ENCODE peak calls at places on chromosome 19, in five cellular contexts. One of them, this sample, is unnamed.

GRCh38 chr19:38650911-38651584 is 3.6 kb downstream of the ACTN4 start:
- DNase-seq in cardiac fibroblast: peak
- DNase-seq in right atrium auricular region: peak
- DNase-seq in cardiac muscle cell: no peak
- DNase-seq in lower lobe of right lung: no peak
- DNase-seq in this sample: no peak

GRCh38 chr19:57648336-57649003 is 15.5 kb downstream of the ZNF211 start:
- DNase-seq in cardiac fibroblast: no peak
- DNase-seq in lower lobe of right lung: no peak
- DNase-seq in right atrium auricular region: no peak
- DNase-seq in cardiac muscle cell: no peak
- DNase-seq in this sample: no peak

GRCh38 chr19:5687360-5688198 is 2.5 kb upstream of the RPL36 start:
- DNase-seq in cardiac muscle cell: no peak
- DNase-seq in cardiac fibroblast: no peak
- DNase-seq in right atrium auricular region: no peak
- DNase-seq in lower lobe of right lung: peak
- DNase-seq in this sample: no peak

GRCh38 chr19:38013913-38014575 is 107.0 kb downstream of the SIPA1L3 start:
- DNase-seq in lower lobe of right lung: no peak
- DNase-seq in cardiac muscle cell: no peak
- DNase-seq in right atrium auricular region: no peak
- DNase-seq in cardiac fibroblast: no peak
- DNase-seq in this sample: no peak

GRCh38 chr19:38949580-38950367 is 19.0 kb downstream of the MRPS12 start:
- DNase-seq in cardiac fibroblast: peak
- DNase-seq in right atrium auricular region: peak
- DNase-seq in cardiac muscle cell: peak
- DNase-seq in lower lobe of right lung: peak
- DNase-seq in this sample: peak

GRCh38 chr19:39199025-39199424 is 2.3 kb downstream of the NCCRP1 start:
- DNase-seq in lower lobe of right lung: no peak
- DNase-seq in cardiac muscle cell: peak
- DNase-seq in right atrium auricular region: no peak
- DNase-seq in cardiac fibroblast: peak
- DNase-seq in this sample: no peak

GRCh38 chr19:40774916-40775631 is at the start of gene MIA:
- DNase-seq in lower lobe of right lung: no peak
- DNase-seq in cardiac fibroblast: no peak
- DNase-seq in cardiac muscle cell: no peak
- DNase-seq in right atrium auricular region: no peak
- DNase-seq in this sample: no peak

GRCh38 chr19:48190288-48191284 is 20.1 kb downstream of the ZSWIM9 start:
- DNase-seq in lower lobe of right lung: no peak
- DNase-seq in cardiac fibroblast: peak
- DNase-seq in right atrium auricular region: no peak
- DNase-seq in cardiac muscle cell: peak
- DNase-seq in this sample: peak

GRCh38 chr19:11196406-11197287 is 698 bp downstream of the KANK2 start:
- DNase-seq in cardiac fibroblast: peak
- DNase-seq in cardiac muscle cell: peak
- DNase-seq in right atrium auricular region: no peak
- DNase-seq in lower lobe of right lung: no peak
- DNase-seq in this sample: no peak

GRCh38 chr19:6271721-6272410 is 7.9 kb downstream of the MLLT1 start:
- DNase-seq in cardiac fibroblast: peak
- DNase-seq in right atrium auricular region: peak
- DNase-seq in lower lobe of right lung: peak
- DNase-seq in cardiac muscle cell: peak
- DNase-seq in this sample: peak

GRCh38 chr19:58380736-58381459 is at the start of gene ZNF837:
- DNase-seq in right atrium auricular region: peak
- DNase-seq in cardiac fibroblast: peak
- DNase-seq in cardiac muscle cell: peak
- DNase-seq in lower lobe of right lung: peak
- DNase-seq in this sample: peak

GRCh38 chr19:54481326-54481930 is 8.3 kb upstream of the CDC42EP5 start:
- DNase-seq in right atrium auricular region: no peak
- DNase-seq in cardiac fibroblast: peak
- DNase-seq in cardiac muscle cell: peak
- DNase-seq in lower lobe of right lung: no peak
- DNase-seq in this sample: no peak

GRCh38 chr19:19532806-19533701 is 4.3 kb downstream of the YJEFN3 start:
- DNase-seq in right atrium auricular region: no peak
- DNase-seq in lower lobe of right lung: no peak
- DNase-seq in cardiac fibroblast: no peak
- DNase-seq in cardiac muscle cell: no peak
- DNase-seq in this sample: no peak

GRCh38 chr19:35249146-35249847 is 495 bp downstream of the LSR start:
- DNase-seq in lower lobe of right lung: no peak
- DNase-seq in cardiac fibroblast: no peak
- DNase-seq in cardiac muscle cell: no peak
- DNase-seq in right atrium auricular region: peak
- DNase-seq in this sample: peak

GRCh38 chr19:53883231-53883661 is 1.2 kb downstream of the PRKCG start:
- DNase-seq in cardiac fibroblast: no peak
- DNase-seq in lower lobe of right lung: no peak
- DNase-seq in cardiac muscle cell: no peak
- DNase-seq in right atrium auricular region: no peak
- DNase-seq in this sample: no peak

GRCh38 chr19:38713227-38713649 is 31.0 kb downstream of the CAPN12 start:
- DNase-seq in cardiac fibroblast: no peak
- DNase-seq in cardiac muscle cell: no peak
- DNase-seq in right atrium auricular region: peak
- DNase-seq in lower lobe of right lung: no peak
- DNase-seq in this sample: no peak

GRCh38 chr19:32448026-32448425 is 42.5 kb downstream of the DPY19L3 start:
- DNase-seq in right atrium auricular region: no peak
- DNase-seq in lower lobe of right lung: no peak
- DNase-seq in cardiac muscle cell: no peak
- DNase-seq in cardiac fibroblast: no peak
- DNase-seq in this sample: no peak

GRCh38 chr19:29623726-29624488 is 17.8 kb downstream of the POP4 start:
- DNase-seq in lower lobe of right lung: peak
- DNase-seq in cardiac fibroblast: no peak
- DNase-seq in right atrium auricular region: no peak
- DNase-seq in cardiac muscle cell: no peak
- DNase-seq in this sample: no peak

GRCh38 chr19:40611096-40611495 is 9.9 kb downstream of the LTBP4 start:
- DNase-seq in cardiac fibroblast: no peak
- DNase-seq in right atrium auricular region: no peak
- DNase-seq in lower lobe of right lung: peak
- DNase-seq in cardiac muscle cell: no peak
- DNase-seq in this sample: no peak

GRCh38 chr19:49111218-49111998 is 2.8 kb upstream of the LIN7B start:
- DNase-seq in cardiac muscle cell: no peak
- DNase-seq in cardiac fibroblast: no peak
- DNase-seq in right atrium auricular region: no peak
- DNase-seq in lower lobe of right lung: no peak
- DNase-seq in this sample: no peak

GRCh38 chr19:48830965-48831364 is 5.3 kb downstream of the HSD17B14 start:
- DNase-seq in lower lobe of right lung: no peak
- DNase-seq in cardiac muscle cell: no peak
- DNase-seq in right atrium auricular region: no peak
- DNase-seq in cardiac fibroblast: no peak
- DNase-seq in this sample: no peak

GRCh38 chr19:56838930-56839664 is 1.4 kb downstream of the PEG3 start:
- DNase-seq in lower lobe of right lung: peak
- DNase-seq in cardiac fibroblast: peak
- DNase-seq in cardiac muscle cell: no peak
- DNase-seq in right atrium auricular region: peak
- DNase-seq in this sample: peak

GRCh38 chr19:3575949-3576673 is 3.4 kb downstream of the HMG20B start:
- DNase-seq in cardiac muscle cell: no peak
- DNase-seq in lower lobe of right lung: no peak
- DNase-seq in right atrium auricular region: no peak
- DNase-seq in cardiac fibroblast: no peak
- DNase-seq in this sample: no peak

GRCh38 chr19:3576696-3577443 is 4.1 kb downstream of the HMG20B start:
- DNase-seq in cardiac fibroblast: peak
- DNase-seq in right atrium auricular region: no peak
- DNase-seq in cardiac muscle cell: peak
- DNase-seq in lower lobe of right lung: no peak
- DNase-seq in this sample: no peak

GRCh38 chr19:3578390-3578789 is 5.6 kb downstream of the HMG20B start:
- DNase-seq in right atrium auricular region: no peak
- DNase-seq in cardiac fibroblast: no peak
- DNase-seq in cardiac muscle cell: no peak
- DNase-seq in lower lobe of right lung: no peak
- DNase-seq in this sample: no peak

GRCh38 chr19:3577741-3578344 is 5.1 kb downstream of the HMG20B start:
- DNase-seq in right atrium auricular region: no peak
- DNase-seq in lower lobe of right lung: no peak
- DNase-seq in cardiac muscle cell: no peak
- DNase-seq in cardiac fibroblast: no peak
- DNase-seq in this sample: no peak

GRCh38 chr19:3580156-3580955 is 4.9 kb upstream of the GIPC3 start:
- DNase-seq in right atrium auricular region: peak
- DNase-seq in lower lobe of right lung: no peak
- DNase-seq in cardiac fibroblast: peak
- DNase-seq in cardiac muscle cell: no peak
- DNase-seq in this sample: no peak
- TF ChIP-seq CTCF in right atrium auricular region: no peak
- TF ChIP-seq CTCF in lower lobe of right lung: no peak
- TF ChIP-seq CTCF in cardiac fibroblast: no peak
- TF ChIP-seq CTCF in cardiac muscle cell: no peak
- TF ChIP-seq CTCF in this sample: no peak

GRCh38 chr19:43662487-43662886 is 7.5 kb downstream of the PLAUR start:
- DNase-seq in cardiac fibroblast: peak
- DNase-seq in lower lobe of right lung: no peak
- DNase-seq in cardiac muscle cell: peak
- DNase-seq in right atrium auricular region: no peak
- DNase-seq in this sample: no peak
- TF ChIP-seq CTCF in cardiac fibroblast: peak
- TF ChIP-seq CTCF in lower lobe of right lung: peak
- TF ChIP-seq CTCF in cardiac muscle cell: peak
- TF ChIP-seq CTCF in right atrium auricular region: no peak
- TF ChIP-seq CTCF in this sample: no peak

DNA sequence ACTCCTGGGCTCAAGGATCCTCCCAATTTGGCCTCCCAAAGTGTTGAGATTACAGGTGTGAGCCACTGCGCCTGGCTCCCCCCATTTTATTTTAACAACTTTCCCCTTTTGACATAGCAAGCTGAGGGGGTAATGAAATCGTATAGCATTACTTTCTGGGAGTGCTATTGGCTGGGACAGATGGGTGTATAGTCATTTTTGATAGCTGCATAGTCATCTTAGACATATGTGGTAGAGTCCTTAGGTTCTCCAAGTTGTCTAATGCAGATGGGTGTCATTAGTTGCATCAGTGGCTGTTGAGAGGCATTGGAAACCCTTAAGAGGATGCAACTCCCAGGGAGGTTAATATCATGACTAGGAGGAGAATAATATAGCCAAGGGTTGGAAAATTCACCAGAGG is 28.6 kb upstream of the PNMA8B start:
- DNase-seq in cardiac fibroblast: no peak
- DNase-seq in right atrium auricular region: no peak
- DNase-seq in lower lobe of right lung: no peak
- DNase-seq in cardiac muscle cell: no peak
- DNase-seq in this sample: no peak
- TF ChIP-seq CTCF in cardiac fibroblast: no peak
- TF ChIP-seq CTCF in right atrium auricular region: no peak
- TF ChIP-seq CTCF in lower lobe of right lung: no peak
- TF ChIP-seq CTCF in cardiac muscle cell: no peak
- TF ChIP-seq CTCF in this sample: no peak

GRCh38 chr19:44499962-44500949 is at the start of gene ZNF180:
- DNase-seq in cardiac fibroblast: peak
- DNase-seq in lower lobe of right lung: peak
- DNase-seq in cardiac muscle cell: peak
- DNase-seq in right atrium auricular region: peak
- DNase-seq in this sample: peak
- TF ChIP-seq CTCF in cardiac fibroblast: peak
- TF ChIP-seq CTCF in lower lobe of right lung: peak
- TF ChIP-seq CTCF in cardiac muscle cell: peak
- TF ChIP-seq CTCF in right atrium auricular region: peak
- TF ChIP-seq CTCF in this sample: peak

DNA sequence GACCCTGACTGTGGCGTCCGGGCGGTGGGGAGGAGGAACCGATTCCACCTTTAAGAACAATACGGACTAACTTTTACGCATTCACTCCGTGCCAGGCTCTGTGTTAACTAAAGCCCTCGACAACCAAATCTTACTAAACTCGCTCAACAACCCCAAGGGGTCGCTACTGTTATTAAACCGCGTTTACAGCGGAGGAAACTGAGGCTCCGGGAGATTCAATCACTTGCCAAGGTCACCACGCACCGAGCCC is 1.2 kb downstream of the SAMD1 start:
- DNase-seq in cardiac fibroblast: peak
- DNase-seq in lower lobe of right lung: no peak
- DNase-seq in cardiac muscle cell: no peak
- DNase-seq in right atrium auricular region: no peak
- DNase-seq in this sample: no peak
- TF ChIP-seq CTCF in cardiac fibroblast: no peak
- TF ChIP-seq CTCF in lower lobe of right lung: peak
- TF ChIP-seq CTCF in cardiac muscle cell: peak
- TF ChIP-seq CTCF in right atrium auricular region: no peak
- TF ChIP-seq CTCF in this sample: no peak

DNA sequence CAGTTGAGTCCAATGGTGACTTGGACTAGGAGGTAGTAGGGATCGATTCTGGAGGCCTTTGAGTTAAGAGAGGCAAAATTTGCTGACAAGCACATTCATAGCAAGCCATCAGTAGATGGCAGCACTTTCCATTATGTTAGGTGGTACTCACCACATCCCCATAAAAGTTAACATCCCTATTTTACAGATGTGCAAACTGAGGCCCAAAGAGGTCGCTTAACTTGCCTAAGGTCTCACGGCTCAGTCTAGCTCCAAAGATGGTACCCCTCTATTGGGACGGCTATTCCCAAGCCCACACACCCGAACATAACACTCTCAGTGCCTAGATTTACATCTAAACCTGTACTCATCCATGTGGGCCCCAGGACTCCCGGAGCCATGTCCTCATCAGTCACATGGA is 21.5 kb upstream of the FOSB start:
- DNase-seq in cardiac fibroblast: peak
- DNase-seq in cardiac muscle cell: no peak
- DNase-seq in right atrium auricular region: no peak
- DNase-seq in lower lobe of right lung: no peak
- DNase-seq in this sample: no peak
- TF ChIP-seq CTCF in cardiac fibroblast: peak
- TF ChIP-seq CTCF in cardiac muscle cell: peak
- TF ChIP-seq CTCF in right atrium auricular region: no peak
- TF ChIP-seq CTCF in lower lobe of right lung: peak
- TF ChIP-seq CTCF in this sample: no peak

DNA sequence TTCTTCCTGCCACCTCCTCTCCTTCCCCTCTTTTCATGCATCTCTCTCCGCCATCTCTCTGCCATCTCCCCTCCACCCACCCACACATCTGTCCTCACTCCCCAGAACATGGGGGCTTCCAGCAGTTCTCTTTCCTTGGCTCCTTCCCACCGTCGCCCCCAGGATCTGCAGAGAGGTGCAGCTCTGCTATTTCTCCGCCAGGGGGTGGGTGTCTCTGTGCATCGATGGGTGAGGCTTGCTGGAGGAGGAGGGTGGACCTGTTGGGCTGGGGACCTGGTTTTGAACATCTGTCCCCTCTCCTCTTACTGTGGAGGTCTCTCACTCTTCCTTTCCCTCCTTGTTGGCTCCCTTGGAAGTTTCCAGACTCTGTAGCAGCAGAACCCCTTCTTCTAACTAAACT is 51.7 kb downstream of the MYH14 start:
- DNase-seq in right atrium auricular region: no peak
- DNase-seq in lower lobe of right lung: no peak
- DNase-seq in cardiac fibroblast: no peak
- DNase-seq in cardiac muscle cell: no peak
- DNase-seq in this sample: no peak
- TF ChIP-seq CTCF in right atrium auricular region: no peak
- TF ChIP-seq CTCF in lower lobe of right lung: no peak
- TF ChIP-seq CTCF in cardiac fibroblast: peak
- TF ChIP-seq CTCF in cardiac muscle cell: peak
- TF ChIP-seq CTCF in this sample: no peak

GRCh38 chr19:15321739-15322138 is 10.6 kb downstream of the BRD4 start:
- DNase-seq in lower lobe of right lung: no peak
- DNase-seq in cardiac muscle cell: no peak
- DNase-seq in right atrium auricular region: no peak
- DNase-seq in cardiac fibroblast: no peak
- DNase-seq in this sample: no peak
- TF ChIP-seq CTCF in lower lobe of right lung: no peak
- TF ChIP-seq CTCF in cardiac muscle cell: no peak
- TF ChIP-seq CTCF in right atrium auricular region: no peak
- TF ChIP-seq CTCF in cardiac fibroblast: no peak
- TF ChIP-seq CTCF in this sample: no peak